ENCODE peak calls at places on chromosomes 5 and 9, in ten cellular contexts. H, P, W, G, K, V, J, C, S and E are unnamed samples.

GRCh38 chr5:166486348-166486747 is 1805.1 kb upstream of the WWC1 start:
- DNase-seq in H (no peak), P (no peak), W (no peak), G (no peak), K (no peak), V (no peak), J (no peak), C (no peak), S (no peak), E (no peak)

GRCh38 chr5:142827934-142828576 is 57.9 kb downstream of the ARHGAP26 start:
- DNase-seq in H (peak), P (peak), W (no peak), G (peak), K (no peak), V (no peak), J (no peak), C (peak), S (no peak), E (no peak)

GRCh38 chr5:2936413-2936812 is 184.9 kb upstream of the IRX2 start:
- DNase-seq in H (no peak), P (no peak), W (no peak), G (no peak), K (no peak), V (no peak), J (no peak), C (no peak), S (no peak), E (no peak)

GRCh38 chr9:105243015-105243686 is 1.3 kb upstream of the SLC44A1 start:
- DNase-seq in H (peak), P (no peak), W (no peak), G (peak), K (peak), V (no peak), J (no peak), C (peak), S (peak), E (no peak)

GRCh38 chr5:96151891-96152290 is 190.2 kb upstream of the ELL2 start:
- DNase-seq in H (no peak), P (no peak), W (no peak), G (no peak), K (no peak), V (no peak), J (peak), C (peak), S (peak), E (no peak)

GRCh38 chr5:151213803-151214613 is 9.9 kb downstream of the CCDC69 start:
- DNase-seq in H (peak), P (peak), W (no peak), G (no peak), K (no peak), V (peak), J (peak), C (peak), S (peak), E (peak)

GRCh38 chr5:90645024-90645610 is 86.5 kb downstream of the ADGRV1 start:
- DNase-seq in H (no peak), P (no peak), W (no peak), G (peak), K (no peak), V (no peak), J (no peak), C (peak), S (peak), E (no peak)

GRCh38 chr9:13113201-13113600 is 166.3 kb downstream of the MPDZ start:
- DNase-seq in H (peak), P (peak), W (no peak), G (peak), K (no peak), V (no peak), J (no peak), C (peak), S (peak), E (no peak)

GRCh38 chr9:112348993-112349333 is 15.5 kb upstream of the PTBP3 start:
- DNase-seq in H (peak), P (no peak), W (no peak), G (no peak), K (no peak), V (no peak), J (no peak), C (no peak), S (no peak), E (no peak)

GRCh38 chr5:116225318-116225717 is 140.5 kb downstream of the COMMD10 start:
- DNase-seq in H (no peak), P (no peak), W (no peak), G (no peak), K (no peak), V (no peak), J (no peak), C (no peak), S (no peak), E (no peak)

GRCh38 chr5:151670953-151671636 is 15.6 kb downstream of the SPARC start:
- DNase-seq in H (peak), P (peak), W (no peak), G (no peak), K (no peak), V (no peak), J (no peak), C (no peak), S (peak), E (no peak)

GRCh38 chr9:87069690-87070089 is 122.4 kb upstream of the GAS1 start:
- DNase-seq in H (peak), P (peak), W (no peak), G (no peak), K (no peak), V (no peak), J (no peak), C (no peak), S (peak), E (no peak)

GRCh38 chr5:74338101-74338388 is 302.5 kb downstream of the ENC1 start:
- DNase-seq in H (no peak), P (no peak), W (no peak), G (no peak), K (no peak), V (no peak), J (no peak), C (no peak), S (no peak), E (no peak)

GRCh38 chr5:61450170-61450815 is 118.2 kb downstream of the ZSWIM6 start:
- DNase-seq in H (peak), P (peak), W (peak), G (peak), K (no peak), V (no peak), J (peak), C (peak), S (peak), E (no peak)

GRCh38 chr5:129996896-129997295 is 92.6 kb downstream of the CHSY3 start:
- DNase-seq in H (peak), P (peak), W (no peak), G (peak), K (no peak), V (no peak), J (no peak), C (no peak), S (peak), E (no peak)

GRCh38 chr5:8184455-8185063 is 315.6 kb downstream of the MTRR start:
- DNase-seq in H (peak), P (no peak), W (peak), G (no peak), K (peak), V (no peak), J (peak), C (peak), S (peak), E (peak)

GRCh38 chr9:15211994-15212501 is 95.0 kb downstream of the TTC39B start:
- DNase-seq in H (peak), P (peak), W (no peak), G (peak), K (no peak), V (no peak), J (no peak), C (no peak), S (peak), E (no peak)

GRCh38 chr5:149938272-149938671 is 6.3 kb downstream of the PDE6A start:
- DNase-seq in H (peak), P (peak), W (peak), G (peak), K (no peak), V (no peak), J (peak), C (peak), S (peak), E (peak)

GRCh38 chr5:110054240-110054639 is 364.5 kb downstream of the MAN2A1 start:
- DNase-seq in H (peak), P (peak), W (no peak), G (peak), K (peak), V (peak), J (peak), C (peak), S (peak), E (peak)

GRCh38 chr5:117455236-117456233 is 880.9 kb upstream of the SEMA6A start:
- DNase-seq in H (no peak), P (no peak), W (peak), G (no peak), K (peak), V (no peak), J (peak), C (no peak), S (no peak), E (peak)

GRCh38 chr9:108620767-108621166 is 235.0 kb downstream of the ACTL7B start:
- DNase-seq in H (peak), P (peak), W (no peak), G (peak), K (no peak), V (no peak), J (no peak), C (no peak), S (peak), E (no peak)

GRCh38 chr5:122091942-122092600 is 14.0 kb upstream of the LOX start:
- DNase-seq in H (peak), P (peak), W (peak), G (peak), K (peak), V (no peak), J (no peak), C (peak), S (peak), E (no peak)

GRCh38 chr5:127313847-127314473 is 23.4 kb downstream of the MEGF10 start:
- DNase-seq in H (peak), P (peak), W (peak), G (no peak), K (peak), V (peak), J (peak), C (peak), S (peak), E (peak)

GRCh38 chr9:92638621-92639101 is 31.3 kb downstream of the IPPK start:
- DNase-seq in H (peak), P (no peak), W (no peak), G (no peak), K (no peak), V (no peak), J (no peak), C (no peak), S (no peak), E (no peak)

GRCh38 chr9:114278881-114279570 is 43.9 kb upstream of the ORM1 start:
- DNase-seq in H (peak), P (peak), W (peak), G (peak), K (no peak), V (no peak), J (no peak), C (peak), S (peak), E (peak)

GRCh38 chr5:59380350-59380951 is 513.1 kb downstream of the PDE4D start:
- DNase-seq in H (peak), P (peak), W (peak), G (peak), K (peak), V (no peak), J (no peak), C (peak), S (peak), E (no peak)

GRCh38 chr5:140322751-140323731 is 20.1 kb upstream of the PFDN1 start:
- DNase-seq in H (peak), P (peak), W (peak), G (peak), K (peak), V (no peak), J (peak), C (peak), S (peak), E (no peak)

GRCh38 chr5:170633235-170634041 is 129.6 kb downstream of the KCNIP1 start:
- DNase-seq in H (peak), P (peak), W (peak), G (peak), K (peak), V (no peak), J (peak), C (peak), S (peak), E (no peak)

GRCh38 chr9:87464110-87464991 is 33.3 kb upstream of the DAPK1 start:
- DNase-seq in H (peak), P (peak), W (no peak), G (no peak), K (no peak), V (no peak), J (no peak), C (peak), S (peak), E (no peak)